ENCODE peak calls at places on chromosomes 4 and X, in ten cellular contexts. C, Z, X, B, T, Q, J, D, S and K are unnamed samples.

GRCh38 chr4:825969-826330 is at the start of gene CPLX1:
- DNase-seq in C (no peak), Z (no peak), X (no peak), B (no peak), T (peak; percentile 62), Q (no peak), J (no peak), D (no peak), S (no peak), K (peak; percentile 39)

GRCh38 chr4:131609039-131609438 is 1540.1 kb upstream of the PCDH10 start:
- DNase-seq in C (no peak), Z (peak; percentile 9), X (peak; percentile 23), B (no peak), T (no peak), Q (no peak), J (no peak), D (no peak), S (no peak), K (no peak)

GRCh38 chrX:93468075-93468474 is 205.3 kb downstream of the NAP1L3 start:
- DNase-seq in C (no peak), Z (no peak), X (no peak), B (no peak), T (no peak), Q (no peak), J (no peak), D (no peak), S (no peak), K (no peak)

GRCh38 chr4:20279381-20279780 is 27.7 kb downstream of the SLIT2 start:
- DNase-seq in C (no peak), Z (no peak), X (no peak), B (no peak), T (no peak), Q (no peak), J (no peak), D (no peak), S (no peak), K (no peak)

GRCh38 chr4:41334182-41334581 is 77.5 kb downstream of the UCHL1 start:
- DNase-seq in C (no peak), Z (no peak), X (no peak), B (no peak), T (no peak), Q (no peak), J (no peak), D (no peak), S (no peak), K (peak; percentile 70)

GRCh38 chrX:151015684-151016083 is 32.5 kb downstream of the HMGB3 start:
- DNase-seq in C (no peak), Z (no peak), X (no peak), B (no peak), T (no peak), Q (no peak), J (no peak), D (no peak), S (no peak), K (no peak)

GRCh38 chr4:66357316-66357715 is 687.0 kb upstream of the EPHA5 start:
- DNase-seq in C (no peak), Z (no peak), X (peak; percentile 22), B (no peak), T (no peak), Q (no peak), J (no peak), D (no peak), S (no peak), K (no peak)

GRCh38 chr4:114116861-114117260 is 137.4 kb upstream of the ARSJ start:
- DNase-seq in C (no peak), Z (no peak), X (no peak), B (no peak), T (no peak), Q (no peak), J (no peak), D (no peak), S (no peak), K (no peak)

GRCh38 chr4:66182651-66183050 is 512.4 kb upstream of the EPHA5 start:
- DNase-seq in C (no peak), Z (no peak), X (no peak), B (no peak), T (no peak), Q (no peak), J (no peak), D (no peak), S (no peak), K (no peak)

GRCh38 chrX:68084765-68085164 is 348.5 kb downstream of the OPHN1 start:
- DNase-seq in C (no peak), Z (peak; percentile 65), X (peak; percentile 63), B (no peak), T (no peak), Q (no peak), J (no peak), D (no peak), S (peak; percentile 10), K (no peak)

GRCh38 chr4:129822708-129823504 is 727.0 kb downstream of the C4orf33 start:
- DNase-seq in C (no peak), Z (no peak), X (peak; percentile 46), B (no peak), T (peak; percentile 3), Q (no peak), J (no peak), D (peak; percentile 9), S (no peak), K (peak; percentile 83)

GRCh38 chrX:42771836-42772335 is 6.1 kb downstream of the PPP1R2C start:
- DNase-seq in C (no peak), Z (no peak), X (no peak), B (no peak), T (no peak), Q (no peak), J (no peak), D (no peak), S (no peak), K (no peak)

GRCh38 chr4:15500721-15501120 is 31.0 kb downstream of the CC2D2A start:
- DNase-seq in C (no peak), Z (no peak), X (no peak), B (no peak), T (no peak), Q (no peak), J (no peak), D (no peak), S (no peak), K (no peak)

GRCh38 chr4:15498356-15498755 is 28.7 kb downstream of the CC2D2A start:
- DNase-seq in C (no peak), Z (no peak), X (no peak), B (no peak), T (no peak), Q (no peak), J (no peak), D (no peak), S (no peak), K (no peak)

GRCh38 chr4:15493411-15493810 is 23.7 kb downstream of the CC2D2A start:
- DNase-seq in C (no peak), Z (peak; percentile 21), X (no peak), B (no peak), T (no peak), Q (no peak), J (no peak), D (no peak), S (no peak), K (no peak)

GRCh38 chr4:15495621-15496020 is 25.9 kb downstream of the CC2D2A start:
- DNase-seq in C (no peak), Z (no peak), X (no peak), B (no peak), T (no peak), Q (no peak), J (no peak), D (no peak), S (no peak), K (no peak)
- TF ChIP-seq CTCF in C (no peak), Z (no peak), X (no peak), B (no peak), T (no peak), Q (no peak), J (no peak), D (no peak), S (no peak), K (no peak)

GRCh38 chrX:35076061-35076460 is 133.5 kb downstream of the FAM47B start:
- DNase-seq in C (no peak), Z (no peak), X (no peak), B (no peak), T (no peak), Q (no peak), J (no peak), D (no peak), S (no peak), K (no peak)
- TF ChIP-seq CTCF in C (no peak), Z (no peak), X (no peak), B (no peak), T (no peak), Q (no peak), J (no peak), D (no peak), S (no peak), K (no peak)

DNA sequence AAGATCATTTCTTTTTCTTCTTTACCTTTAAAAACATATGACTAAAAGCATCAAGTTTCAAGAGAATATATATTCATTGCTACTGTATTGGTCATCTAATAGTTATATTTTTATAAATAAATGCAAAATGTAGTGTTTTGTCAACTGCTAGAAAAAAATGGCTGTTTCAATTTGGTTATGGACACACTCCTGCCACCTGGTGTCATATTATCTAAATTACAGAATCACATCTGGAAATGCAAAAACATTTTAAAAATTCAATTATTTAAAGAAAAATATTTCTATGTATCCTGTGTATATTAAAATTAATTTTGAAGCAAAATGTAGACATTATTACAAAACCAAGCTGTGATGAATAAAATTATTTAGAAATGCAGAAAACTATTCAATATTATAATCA is 329.4 kb upstream of the PCDH18 start:
- DNase-seq in C (no peak), Z (peak; percentile 60), X (peak; percentile 53), B (no peak), T (no peak), Q (no peak), J (no peak), D (no peak), S (peak; percentile 0), K (peak; percentile 18)
- TF ChIP-seq CTCF in C (no peak), Z (peak; percentile 43), X (peak; percentile 49), B (peak; percentile 80), T (peak; percentile 69), Q (peak; percentile 48), J (no peak), D (peak; percentile 57), S (peak; percentile 54), K (peak; percentile 43)

GRCh38 chr4:181909368-181909767 is 333.8 kb upstream of the TENM3 start:
- DNase-seq in C (no peak), Z (peak; percentile 87), X (peak; percentile 33), B (no peak), T (no peak), Q (no peak), J (no peak), D (no peak), S (peak; percentile 78), K (peak; percentile 14)

GRCh38 chr4:181905708-181906107 is 337.5 kb upstream of the TENM3 start:
- DNase-seq in C (no peak), Z (no peak), X (no peak), B (no peak), T (no peak), Q (no peak), J (no peak), D (no peak), S (no peak), K (no peak)

GRCh38 chr4:181908168-181908567 is 335.0 kb upstream of the TENM3 start:
- DNase-seq in C (no peak), Z (peak; percentile 6), X (no peak), B (no peak), T (no peak), Q (no peak), J (no peak), D (no peak), S (no peak), K (no peak)

DNA sequence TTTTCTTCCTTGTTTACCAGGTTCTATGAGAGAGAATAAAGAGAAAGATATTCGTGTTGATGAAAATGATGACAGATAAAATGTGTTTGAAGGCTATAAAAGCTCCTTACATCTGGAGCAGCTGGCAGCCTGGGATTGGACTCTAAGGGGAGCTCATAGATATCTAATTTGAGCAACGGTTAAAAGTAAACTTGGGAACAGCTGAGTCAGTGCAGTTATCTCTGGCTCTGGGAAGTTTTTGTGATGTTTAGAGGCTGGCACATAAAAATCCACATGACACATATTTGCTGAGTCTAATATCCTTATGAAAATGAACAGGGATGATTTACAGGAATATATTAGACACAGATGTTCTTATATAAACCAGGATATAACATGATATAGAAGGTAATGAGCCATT is 331.8 kb upstream of the TENM3 start:
- DNase-seq in C (no peak), Z (peak; percentile 74), X (peak; percentile 3), B (no peak), T (no peak), Q (no peak), J (no peak), D (no peak), S (peak; percentile 23), K (no peak)
- TF ChIP-seq CTCF in C (no peak), Z (peak; percentile 11), X (no peak), B (no peak), T (no peak), Q (no peak), J (no peak), D (no peak), S (peak; percentile 18), K (no peak)